ENCODE peak calls at places on chromosomes 6 and 20, in eight cellular contexts. One of them, this sample, is unnamed.
A peak's percentile ranks its signal among the peaks of the same experiment; 100 is the strongest.

GRCh38 chr20:48711696-48712464 is 115.9 kb downstream of the PREX1 start:
- DNase-seq in stimulated activated naive CD4-positive, alpha-beta T cell treated with Interleukin-2 at 50 U/mL for 16 hours: no peak
- DNase-seq in EH: no peak
- DNase-seq in RPMI8226: no peak
- DNase-seq in activated T-cell treated with anti-CD3 and anti-CD28 coated beads for 1 hour: no peak
- DNase-seq in Daoy: no peak
- DNase-seq in cardiac muscle cell: no peak
- DNase-seq in G401: no peak
- DNase-seq in this sample: no peak

GRCh38 chr20:38209054-38209675 is 44.1 kb upstream of the TGM2 start:
- DNase-seq in stimulated activated naive CD4-positive, alpha-beta T cell treated with Interleukin-2 at 50 U/mL for 16 hours: no peak
- DNase-seq in EH: peak; percentile 36
- DNase-seq in RPMI8226: no peak
- DNase-seq in activated T-cell treated with anti-CD3 and anti-CD28 coated beads for 1 hour: no peak
- DNase-seq in Daoy: no peak
- DNase-seq in cardiac muscle cell: no peak
- DNase-seq in G401: no peak
- DNase-seq in this sample: no peak

GRCh38 chr20:17570347-17571152 is 675 bp downstream of the DSTN start:
- DNase-seq in stimulated activated naive CD4-positive, alpha-beta T cell treated with Interleukin-2 at 50 U/mL for 16 hours: no peak
- DNase-seq in EH: peak; percentile 66
- DNase-seq in RPMI8226: peak; percentile 49
- DNase-seq in activated T-cell treated with anti-CD3 and anti-CD28 coated beads for 1 hour: no peak
- DNase-seq in Daoy: peak; percentile 51
- DNase-seq in cardiac muscle cell: peak; percentile 55
- DNase-seq in G401: peak; percentile 69
- DNase-seq in this sample: no peak

GRCh38 chr20:1326031-1326930 is 2.7 kb downstream of the SDCBP2 start:
- DNase-seq in stimulated activated naive CD4-positive, alpha-beta T cell treated with Interleukin-2 at 50 U/mL for 16 hours: no peak
- DNase-seq in EH: peak; percentile 47
- DNase-seq in RPMI8226: no peak
- DNase-seq in activated T-cell treated with anti-CD3 and anti-CD28 coated beads for 1 hour: no peak
- DNase-seq in Daoy: no peak
- DNase-seq in cardiac muscle cell: peak; percentile 68
- DNase-seq in G401: no peak
- DNase-seq in this sample: peak; percentile 15

GRCh38 chr6:67736816-67737215 is 898.3 kb upstream of the ADGRB3 start:
- DNase-seq in stimulated activated naive CD4-positive, alpha-beta T cell treated with Interleukin-2 at 50 U/mL for 16 hours: no peak
- DNase-seq in EH: no peak
- DNase-seq in RPMI8226: no peak
- DNase-seq in activated T-cell treated with anti-CD3 and anti-CD28 coated beads for 1 hour: no peak
- DNase-seq in Daoy: no peak
- DNase-seq in cardiac muscle cell: peak; percentile 21
- DNase-seq in G401: no peak
- DNase-seq in this sample: no peak

GRCh38 chr6:76026101-76026500 is 46.4 kb downstream of the IMPG1 start:
- DNase-seq in stimulated activated naive CD4-positive, alpha-beta T cell treated with Interleukin-2 at 50 U/mL for 16 hours: no peak
- DNase-seq in EH: no peak
- DNase-seq in RPMI8226: no peak
- DNase-seq in activated T-cell treated with anti-CD3 and anti-CD28 coated beads for 1 hour: no peak
- DNase-seq in Daoy: no peak
- DNase-seq in cardiac muscle cell: peak; percentile 2
- DNase-seq in G401: no peak
- DNase-seq in this sample: no peak

GRCh38 chr6:52183131-52183530 is 3.0 kb upstream of the IL17A start:
- DNase-seq in stimulated activated naive CD4-positive, alpha-beta T cell treated with Interleukin-2 at 50 U/mL for 16 hours: no peak
- DNase-seq in EH: no peak
- DNase-seq in RPMI8226: peak; percentile 13
- DNase-seq in activated T-cell treated with anti-CD3 and anti-CD28 coated beads for 1 hour: no peak
- DNase-seq in Daoy: no peak
- DNase-seq in cardiac muscle cell: no peak
- DNase-seq in G401: no peak
- DNase-seq in this sample: no peak

GRCh38 chr6:117477988-117478852 is 4.3 kb upstream of the DCBLD1 start:
- DNase-seq in stimulated activated naive CD4-positive, alpha-beta T cell treated with Interleukin-2 at 50 U/mL for 16 hours: no peak
- DNase-seq in EH: peak; percentile 27
- DNase-seq in RPMI8226: peak; percentile 43
- DNase-seq in activated T-cell treated with anti-CD3 and anti-CD28 coated beads for 1 hour: no peak
- DNase-seq in Daoy: peak; percentile 28
- DNase-seq in cardiac muscle cell: no peak
- DNase-seq in G401: no peak
- DNase-seq in this sample: no peak

GRCh38 chr6:11092654-11093053 is 980 bp upstream of the SMIM13 start:
- DNase-seq in stimulated activated naive CD4-positive, alpha-beta T cell treated with Interleukin-2 at 50 U/mL for 16 hours: no peak
- DNase-seq in EH: no peak
- DNase-seq in RPMI8226: no peak
- DNase-seq in activated T-cell treated with anti-CD3 and anti-CD28 coated beads for 1 hour: no peak
- DNase-seq in Daoy: no peak
- DNase-seq in cardiac muscle cell: no peak
- DNase-seq in G401: no peak
- DNase-seq in this sample: no peak

GRCh38 chr6:26136321-26136720 is 49.1 kb downstream of the HFE start:
- DNase-seq in stimulated activated naive CD4-positive, alpha-beta T cell treated with Interleukin-2 at 50 U/mL for 16 hours: no peak
- DNase-seq in EH: no peak
- DNase-seq in RPMI8226: peak; percentile 0
- DNase-seq in activated T-cell treated with anti-CD3 and anti-CD28 coated beads for 1 hour: no peak
- DNase-seq in Daoy: no peak
- DNase-seq in cardiac muscle cell: no peak
- DNase-seq in G401: no peak
- DNase-seq in this sample: no peak

GRCh38 chr6:71291991-71292390 is 3.4 kb downstream of the OGFRL1 start:
- DNase-seq in stimulated activated naive CD4-positive, alpha-beta T cell treated with Interleukin-2 at 50 U/mL for 16 hours: no peak
- DNase-seq in EH: peak; percentile 28
- DNase-seq in RPMI8226: no peak
- DNase-seq in activated T-cell treated with anti-CD3 and anti-CD28 coated beads for 1 hour: no peak
- DNase-seq in Daoy: no peak
- DNase-seq in cardiac muscle cell: peak; percentile 19
- DNase-seq in G401: peak; percentile 58
- DNase-seq in this sample: no peak

GRCh38 chr6:34386316-34387137 is 5.9 kb downstream of the NUDT3 start:
- DNase-seq in stimulated activated naive CD4-positive, alpha-beta T cell treated with Interleukin-2 at 50 U/mL for 16 hours: no peak
- DNase-seq in EH: peak; percentile 86
- DNase-seq in RPMI8226: no peak
- DNase-seq in activated T-cell treated with anti-CD3 and anti-CD28 coated beads for 1 hour: no peak
- DNase-seq in Daoy: peak; percentile 80
- DNase-seq in cardiac muscle cell: peak; percentile 92
- DNase-seq in G401: no peak
- DNase-seq in this sample: no peak

GRCh38 chr20:11901127-11901526 is 16.6 kb upstream of the BTBD3 start:
- DNase-seq in stimulated activated naive CD4-positive, alpha-beta T cell treated with Interleukin-2 at 50 U/mL for 16 hours: no peak
- DNase-seq in EH: peak; percentile 91
- DNase-seq in RPMI8226: no peak
- DNase-seq in activated T-cell treated with anti-CD3 and anti-CD28 coated beads for 1 hour: no peak
- DNase-seq in Daoy: peak; percentile 85
- DNase-seq in cardiac muscle cell: peak; percentile 35
- DNase-seq in G401: no peak
- DNase-seq in this sample: no peak

GRCh38 chr6:38524436-38525145 is 115.1 kb downstream of the BTBD9 start:
- DNase-seq in stimulated activated naive CD4-positive, alpha-beta T cell treated with Interleukin-2 at 50 U/mL for 16 hours: no peak
- DNase-seq in EH: peak; percentile 47
- DNase-seq in RPMI8226: no peak
- DNase-seq in activated T-cell treated with anti-CD3 and anti-CD28 coated beads for 1 hour: no peak
- DNase-seq in Daoy: peak; percentile 27
- DNase-seq in cardiac muscle cell: no peak
- DNase-seq in G401: no peak
- DNase-seq in this sample: no peak

GRCh38 chr6:39880521-39881048 is 53.7 kb downstream of the MOCS1 start:
- DNase-seq in stimulated activated naive CD4-positive, alpha-beta T cell treated with Interleukin-2 at 50 U/mL for 16 hours: no peak
- DNase-seq in EH: no peak
- DNase-seq in RPMI8226: no peak
- DNase-seq in activated T-cell treated with anti-CD3 and anti-CD28 coated beads for 1 hour: no peak
- DNase-seq in Daoy: no peak
- DNase-seq in cardiac muscle cell: no peak
- DNase-seq in G401: no peak
- DNase-seq in this sample: no peak

GRCh38 chr6:128511518-128511917 is 8.9 kb downstream of the PTPRK start:
- DNase-seq in stimulated activated naive CD4-positive, alpha-beta T cell treated with Interleukin-2 at 50 U/mL for 16 hours: no peak
- DNase-seq in EH: peak; percentile 50
- DNase-seq in RPMI8226: no peak
- DNase-seq in activated T-cell treated with anti-CD3 and anti-CD28 coated beads for 1 hour: no peak
- DNase-seq in Daoy: peak; percentile 16
- DNase-seq in cardiac muscle cell: peak; percentile 41
- DNase-seq in G401: no peak
- DNase-seq in this sample: no peak

GRCh38 chr6:117491916-117492315 is 9.4 kb downstream of the DCBLD1 start:
- DNase-seq in stimulated activated naive CD4-positive, alpha-beta T cell treated with Interleukin-2 at 50 U/mL for 16 hours: no peak
- DNase-seq in EH: peak; percentile 61
- DNase-seq in RPMI8226: no peak
- DNase-seq in activated T-cell treated with anti-CD3 and anti-CD28 coated beads for 1 hour: no peak
- DNase-seq in Daoy: no peak
- DNase-seq in cardiac muscle cell: no peak
- DNase-seq in G401: no peak
- DNase-seq in this sample: no peak

GRCh38 chr6:27332692-27333641 is 20.9 kb upstream of the POM121L2 start:
- DNase-seq in stimulated activated naive CD4-positive, alpha-beta T cell treated with Interleukin-2 at 50 U/mL for 16 hours: no peak
- DNase-seq in EH: peak; percentile 42
- DNase-seq in RPMI8226: peak; percentile 79
- DNase-seq in activated T-cell treated with anti-CD3 and anti-CD28 coated beads for 1 hour: peak; percentile 23
- DNase-seq in Daoy: peak; percentile 83
- DNase-seq in cardiac muscle cell: peak; percentile 47
- DNase-seq in G401: peak; percentile 77
- DNase-seq in this sample: peak; percentile 28